ENCODE peak calls at places on chromosomes 4 and X, in nine cellular contexts. B is uterus, Y is astrocyte, O is A549, L is right atrium auricular region, F is cardiac muscle cell, Q is heart left ventricle, K is RWPE2, G is pancreas. S is an unnamed sample.
A peak's percentile ranks its signal among the peaks of the same experiment; 100 is the strongest.

GRCh38 chr4:82578935-82579334 is 17.1 kb upstream of the TMEM150C start:
- DNase-seq in B (no peak), Y (no peak), O (no peak), L (no peak), F (peak; percentile 4), Q (no peak), K (no peak), G (no peak), S (no peak)

GRCh38 chr4:125140966-125141495 is 173.7 kb upstream of the FAT4 start:
- DNase-seq in B (no peak), Y (peak; percentile 36), O (no peak), L (no peak), F (peak; percentile 49), Q (no peak), K (no peak), G (no peak), S (no peak)

GRCh38 chr4:103451341-103451740 is 253.2 kb upstream of the CENPE start:
- DNase-seq in B (no peak), Y (no peak), O (no peak), L (no peak), F (no peak), Q (no peak), K (no peak), G (no peak), S (no peak)

GRCh38 chr4:40718571-40718970 is 31.2 kb upstream of the NSUN7 start:
- DNase-seq in B (no peak), Y (no peak), O (no peak), L (no peak), F (no peak), Q (no peak), K (no peak), G (peak; percentile 53), S (no peak)

GRCh38 chr4:89056953-89057398 is at the start of gene FAM13A:
- DNase-seq in B (peak; percentile 80), Y (peak; percentile 98), O (peak; percentile 41), L (peak; percentile 90), F (peak; percentile 98), Q (peak; percentile 85), K (peak; percentile 69), G (peak; percentile 75), S (peak; percentile 90)

GRCh38 chr4:31007858-31008257 is 287.7 kb downstream of the PCDH7 start:
- DNase-seq in B (no peak), Y (no peak), O (no peak), L (no peak), F (no peak), Q (no peak), K (no peak), G (no peak), S (no peak)

GRCh38 chrX:41275661-41276609 is 58.0 kb upstream of the DDX3X start:
- DNase-seq in B (peak; percentile 69), Y (peak; percentile 20), O (peak; percentile 84), L (no peak), F (peak; percentile 73), Q (peak; percentile 75), K (peak; percentile 50), G (peak; percentile 61), S (peak; percentile 55)

GRCh38 chrX:66110112-66110511 is 53.9 kb upstream of the HEPH start:
- DNase-seq in B (no peak), Y (no peak), O (peak; percentile 4), L (no peak), F (peak; percentile 20), Q (no peak), K (no peak), G (no peak), S (no peak)

DNA sequence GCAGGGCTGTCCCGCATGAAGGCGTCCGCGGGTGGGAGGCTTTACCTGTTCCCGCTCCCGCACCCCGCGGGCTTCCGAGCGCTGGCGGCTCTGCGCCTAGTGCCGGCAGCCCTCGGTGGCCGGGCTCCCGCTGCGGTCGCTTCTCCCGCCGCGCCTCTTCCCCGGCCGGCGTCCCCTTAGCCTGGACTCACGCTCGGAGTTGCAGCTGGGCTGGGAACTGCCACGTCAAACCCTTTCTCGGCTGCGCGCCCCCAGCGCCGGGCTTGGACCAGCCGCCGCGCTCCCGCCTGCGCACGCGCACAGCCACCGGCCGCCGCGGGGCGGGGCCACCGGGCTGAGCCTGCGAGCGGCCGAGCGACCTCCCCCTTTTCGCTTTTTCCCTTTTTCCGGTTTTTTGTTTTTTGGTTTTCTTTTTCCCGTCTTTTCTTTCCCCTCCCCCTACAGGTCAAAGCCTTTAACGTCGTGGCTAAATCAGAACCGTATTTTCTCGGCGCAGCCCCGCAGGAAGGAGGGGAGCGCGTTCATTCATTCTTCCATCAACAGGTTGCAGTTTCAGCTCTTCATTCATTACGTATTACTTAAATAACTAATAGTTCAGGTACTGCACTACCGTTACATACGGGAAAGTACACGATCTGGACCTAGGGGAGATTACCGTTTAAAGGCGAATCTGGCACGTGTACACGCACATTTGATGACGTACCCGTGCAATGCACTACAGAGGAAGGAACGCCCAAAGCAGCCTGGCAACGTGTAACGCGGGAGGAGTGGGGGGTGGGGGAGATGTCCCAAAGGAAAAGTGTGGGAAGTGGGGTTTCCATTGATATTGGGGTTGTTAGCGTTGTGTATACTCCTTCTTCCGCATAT is at the start of gene SEC24D:
- DNase-seq in B (peak; percentile 92), Y (peak; percentile 65), O (peak; percentile 81), L (peak; percentile 86), F (peak; percentile 92), Q (peak; percentile 94), K (peak; percentile 86), G (peak; percentile 89), S (peak; percentile 85)
- TF ChIP-seq CTCF in B (peak; percentile 8), Y (no peak), O (no peak), L (no peak), F (no peak), Q (no peak), K (no peak), G (no peak), S (peak; percentile 13)

GRCh38 chr4:77920371-77920770 is 57.7 kb downstream of the MRPL1 start:
- DNase-seq in B (no peak), Y (no peak), O (no peak), L (no peak), F (no peak), Q (no peak), K (no peak), G (no peak), S (no peak)

GRCh38 chr4:77917075-77917474 is 54.4 kb downstream of the MRPL1 start:
- DNase-seq in B (no peak), Y (no peak), O (no peak), L (no peak), F (no peak), Q (no peak), K (no peak), G (no peak), S (no peak)

GRCh38 chr4:77917601-77918000 is 55.0 kb downstream of the MRPL1 start:
- DNase-seq in B (no peak), Y (no peak), O (no peak), L (no peak), F (no peak), Q (no peak), K (no peak), G (no peak), S (no peak)

GRCh38 chr4:77921701-77922100 is 59.1 kb downstream of the MRPL1 start:
- DNase-seq in B (no peak), Y (peak; percentile 94), O (peak; percentile 35), L (no peak), F (peak; percentile 95), Q (no peak), K (no peak), G (no peak), S (no peak)

GRCh38 chr4:77922158-77923094 is 59.8 kb downstream of the MRPL1 start:
- DNase-seq in B (no peak), Y (peak; percentile 61), O (no peak), L (no peak), F (peak; percentile 58), Q (no peak), K (no peak), G (no peak), S (no peak)
- H3K27ac ChIP-seq in B (peak overlapping the region; percentile 22), Y (peak overlapping the region; percentile 65), O (peak overlapping the region; percentile 67), L (peak overlapping the region; percentile 38), F (no peak overlapping the region), Q (peak overlapping the region; percentile 44), K (peak overlapping the region; percentile 95), G (no peak overlapping the region), S (no peak overlapping the region)

GRCh38 chr4:109029987-109030386 is 267.1 kb upstream of the ETNPPL start:
- DNase-seq in B (no peak), Y (no peak), O (no peak), L (no peak), F (no peak), Q (no peak), K (no peak), G (no peak), S (no peak)

GRCh38 chr4:109022941-109023340 is 260.1 kb upstream of the ETNPPL start:
- DNase-seq in B (no peak), Y (no peak), O (no peak), L (no peak), F (peak; percentile 21), Q (no peak), K (no peak), G (no peak), S (no peak)

GRCh38 chr4:109027016-109027500 is 264.2 kb upstream of the ETNPPL start:
- DNase-seq in B (no peak), Y (no peak), O (no peak), L (no peak), F (peak; percentile 27), Q (no peak), K (no peak), G (no peak), S (no peak)

GRCh38 chr4:109025471-109026076 is 262.7 kb upstream of the ETNPPL start:
- DNase-seq in B (no peak), Y (peak; percentile 27), O (no peak), L (no peak), F (no peak), Q (no peak), K (no peak), G (no peak), S (no peak)

DNA sequence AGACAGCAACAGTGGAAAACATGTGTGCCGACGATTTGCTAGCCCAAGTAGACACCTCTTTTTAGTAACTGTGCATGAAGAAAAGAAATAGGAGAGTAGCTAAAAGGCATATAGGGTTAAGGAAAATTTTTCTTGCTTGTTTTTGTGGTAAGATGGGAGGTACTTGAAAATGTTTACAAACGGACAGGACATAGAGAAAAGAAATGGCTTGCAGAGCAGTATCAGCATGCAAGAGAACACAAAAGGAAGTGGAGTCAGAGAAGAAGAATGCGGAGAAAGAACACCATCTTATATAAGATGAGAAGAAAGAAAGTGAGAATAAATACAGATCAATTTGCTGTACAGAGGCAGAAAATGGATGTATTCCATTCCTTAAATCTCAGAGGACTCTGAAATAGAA is 263.7 kb upstream of the ETNPPL start:
- DNase-seq in B (no peak), Y (peak; percentile 39), O (no peak), L (no peak), F (peak; percentile 49), Q (no peak), K (no peak), G (no peak), S (no peak)
- H3K4me3 ChIP-seq in B (no peak overlapping the region), Y (no peak overlapping the region), O (no peak overlapping the region), L (no peak overlapping the region), F (no peak overlapping the region), Q (no peak overlapping the region), K (no peak overlapping the region), G (no peak overlapping the region), S (no peak overlapping the region)

GRCh38 chrX:149870840-149871239 is 10.1 kb upstream of the MAGEA8 start:
- DNase-seq in B (no peak), Y (no peak), O (no peak), L (no peak), F (no peak), Q (no peak), K (no peak), G (no peak), S (no peak)

GRCh38 chrX:149871433-149871832 is 9.6 kb upstream of the MAGEA8 start:
- DNase-seq in B (no peak), Y (no peak), O (no peak), L (no peak), F (no peak), Q (no peak), K (no peak), G (no peak), S (no peak)

GRCh38 chrX:149867488-149867887 is 13.5 kb upstream of the MAGEA8 start:
- DNase-seq in B (no peak), Y (no peak), O (no peak), L (no peak), F (no peak), Q (no peak), K (no peak), G (no peak), S (no peak)

GRCh38 chrX:149877157-149877556 is 3.8 kb upstream of the MAGEA8 start:
- DNase-seq in B (no peak), Y (no peak), O (no peak), L (no peak), F (no peak), Q (no peak), K (no peak), G (no peak), S (no peak)

GRCh38 chrX:149871940-149872339 is 9.0 kb upstream of the MAGEA8 start:
- DNase-seq in B (no peak), Y (peak; percentile 1), O (no peak), L (no peak), F (peak; percentile 10), Q (peak; percentile 34), K (no peak), G (no peak), S (no peak)
- TF ChIP-seq CTCF in B (no peak), Y (no peak), O (peak; percentile 22), L (no peak), F (peak; percentile 34), Q (no peak), K (no peak), G (no peak), S (no peak)